ENCODE peak calls at places on chromosomes 4 and X, in five cellular contexts. T is heart left ventricle, R is astrocyte, S is tibial artery, X is keratinocyte. W is an unnamed sample. For H3K27me3, the result is how much of the 10 kb centered on the place peaks cover.

GRCh38 chr4:147863111-147863747 is 131.3 kb downstream of the ARHGAP10 start:
- DNase-seq in T (no peak), R (no peak), S (no peak), X (no peak), W (no peak)

GRCh38 chrX:140764401-140764919 is 54.9 kb downstream of the LINC00632 start:
- DNase-seq in T (peak), R (peak), S (peak), X (no peak), W (no peak)

GRCh38 chr4:26298198-26298950 is 22.4 kb upstream of the RBPJ start:
- DNase-seq in T (no peak), R (peak), S (no peak), X (no peak), W (peak)

GRCh38 chr4:86974481-86975050 is 39.8 kb downstream of the AFF1 start:
- DNase-seq in T (no peak), R (no peak), S (no peak), X (no peak), W (no peak)

GRCh38 chrX:40060356-40060845 is 37.4 kb downstream of the BCOR start:
- DNase-seq in T (no peak), R (no peak), S (no peak), X (no peak), W (no peak)

GRCh38 chr4:138749303-138749702 is 266.3 kb upstream of the NOCT start:
- DNase-seq in T (no peak), R (peak), S (no peak), X (no peak), W (no peak)

GRCh38 chrX:39757971-39758370 is 339.8 kb downstream of the BCOR start:
- DNase-seq in T (no peak), R (peak), S (no peak), X (peak), W (no peak)

GRCh38 chrX:39619182-39620009 is 478.4 kb downstream of the BCOR start:
- DNase-seq in T (no peak), R (no peak), S (no peak), X (no peak), W (no peak)

GRCh38 chrX:123138473-123138872 is 45.6 kb upstream of the GRIA3 start:
- DNase-seq in T (no peak), R (peak), S (no peak), X (no peak), W (peak)

GRCh38 chr4:168486961-168487820 is 6.9 kb upstream of the DDX60L start:
- DNase-seq in T (no peak), R (peak), S (no peak), X (peak), W (peak)

GRCh38 chrX:94961730-94962129 is 1287.7 kb downstream of the FAM133A start:
- DNase-seq in T (no peak), R (no peak), S (no peak), X (no peak), W (no peak)

GRCh38 chr4:143396695-143397094 is 60.0 kb downstream of the GAB1 start:
- DNase-seq in T (no peak), R (no peak), S (no peak), X (no peak), W (no peak)

GRCh38 chrX:12139934-12140611 is 1.8 kb downstream of the FRMPD4 start:
- DNase-seq in T (no peak), R (no peak), S (no peak), X (no peak), W (no peak)

GRCh38 chrX:10482708-10483107 is 137.7 kb downstream of the MID1 start:
- DNase-seq in T (no peak), R (no peak), S (no peak), X (no peak), W (no peak)

GRCh38 chr4:1600811-1601532 is 83.1 kb downstream of the FAM53A start:
- DNase-seq in T (peak), R (no peak), S (no peak), X (no peak), W (no peak)

GRCh38 chrX:101171883-101172400 is 47.6 kb upstream of the DRP2 start:
- DNase-seq in T (no peak), R (peak), S (no peak), X (no peak), W (no peak)

GRCh38 chr4:3683077-3683743 is 83.0 kb upstream of the ADRA2C start:
- DNase-seq in T (no peak), R (no peak), S (no peak), X (no peak), W (no peak)

GRCh38 chr4:101835121-101835904 is 44.8 kb downstream of the BANK1 start:
- DNase-seq in T (no peak), R (peak), S (no peak), X (no peak), W (peak)

GRCh38 chr4:77880784-77881183 is 18.2 kb downstream of the MRPL1 start:
- DNase-seq in T (no peak), R (no peak), S (no peak), X (peak), W (no peak)

GRCh38 chr4:115353370-115353769 is 239.9 kb upstream of the NDST4 start:
- DNase-seq in T (no peak), R (no peak), S (no peak), X (no peak), W (no peak)

GRCh38 chr4:108043536-108043935 is 53.8 kb downstream of the HADH start:
- DNase-seq in T (no peak), R (no peak), S (no peak), X (no peak), W (no peak)

GRCh38 chr4:185811509-185812364 is at the start of gene SORBS2:
- DNase-seq in T (no peak), R (peak), S (no peak), X (no peak), W (no peak)

GRCh38 chr4:78644744-78645330 is 93.3 kb downstream of the ANXA3 start:
- DNase-seq in T (peak), R (peak), S (peak), X (peak), W (no peak)

GRCh38 chr4:186954956-186955355 is 231.3 kb upstream of the FAT1 start:
- DNase-seq in T (no peak), R (no peak), S (no peak), X (no peak), W (no peak)

GRCh38 chr4:26731342-26731741 is 129.3 kb upstream of the STIM2 start:
- DNase-seq in T (no peak), R (no peak), S (no peak), X (no peak), W (no peak)

GRCh38 chrX:31423575-31424284 is 351.9 kb upstream of the FTHL17 start:
- DNase-seq in T (peak), R (peak), S (peak), X (no peak), W (peak)

GRCh38 chr4:80307774-80308465 is 27.6 kb upstream of the CFAP299 start:
- DNase-seq in T (no peak), R (peak), S (no peak), X (no peak), W (no peak)

GRCh38 chrX:71619193-71619592 is 882 bp upstream of the CXCR3 start:
- DNase-seq in T (no peak), R (peak), S (no peak), X (no peak), W (no peak)

GRCh38 chr4:186726440-186727148 is 2.9 kb upstream of the FAT1 start:
- DNase-seq in T (peak), R (peak), S (peak), X (no peak), W (no peak)

GRCh38 chr4:104592894-104593470 is 98.3 kb upstream of the CXXC4 start:
- DNase-seq in T (no peak), R (peak), S (no peak), X (no peak), W (no peak)

DNA sequence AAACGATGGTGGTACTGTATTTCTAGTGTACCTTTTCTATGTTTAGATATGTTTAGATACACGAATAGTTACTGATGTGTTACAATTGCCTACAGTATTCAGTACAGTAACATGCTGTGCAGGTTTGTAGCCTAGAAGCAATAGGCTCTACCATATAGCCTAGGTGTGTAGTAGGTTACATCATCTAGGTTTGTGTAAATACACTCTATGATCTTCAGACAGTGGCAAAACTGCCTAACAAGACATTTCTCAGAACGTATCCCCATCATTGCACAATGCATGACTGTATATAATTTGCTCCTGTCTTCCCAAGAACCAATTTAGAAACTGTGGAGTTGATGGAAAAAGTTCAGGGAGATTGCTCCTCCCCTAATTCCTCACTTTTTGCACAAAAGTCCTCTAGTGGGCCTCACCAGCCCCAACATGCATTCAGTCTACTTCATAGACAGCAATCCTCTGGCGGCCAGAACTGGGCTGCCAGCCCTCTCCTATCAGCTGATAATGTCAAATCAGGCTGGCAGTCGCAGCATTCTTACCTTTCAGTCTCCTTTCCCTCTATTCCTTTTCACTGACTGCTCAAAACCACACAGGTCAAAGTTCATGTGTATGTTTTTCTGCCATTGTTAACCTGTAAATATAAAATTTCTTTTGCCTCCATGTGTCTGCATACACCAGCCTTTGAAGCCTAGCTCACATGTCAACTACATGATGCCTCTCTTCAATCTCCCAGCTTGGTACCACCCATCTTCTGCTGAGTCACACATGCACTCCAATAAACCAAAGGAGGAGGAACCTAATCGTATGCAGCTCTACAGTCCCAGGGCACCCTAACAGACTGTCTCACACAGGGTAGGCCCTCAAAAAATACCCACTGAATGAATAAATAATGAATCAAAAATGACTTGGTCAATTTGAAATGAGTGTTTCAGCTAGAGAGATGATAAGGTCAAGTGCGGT is 32.1 kb downstream of the BCLAF3 start:
- DNase-seq in T (peak), R (no peak), S (no peak), X (no peak), W (no peak)
- TF ChIP-seq CTCF in T (no peak), R (no peak), S (no peak), X (no peak), W (no peak)

GRCh38 chr4:17781072-17781830 is at the start of gene FAM184B:
- DNase-seq in T (no peak), R (peak), S (no peak), X (no peak), W (no peak)
- H3K4me3 ChIP-seq in T (peak), R (peak), S (peak), X (peak), W (peak)

GRCh38 chrX:125193921-125194320 is 125.8 kb upstream of the TEX13C start:
- DNase-seq in T (no peak), R (no peak), S (no peak), X (no peak), W (no peak)
- H3K27me3 ChIP-seq in T (under half), R (under half), S (under half), X (under half), W (under half)

GRCh38 chrX:112941209-112941788 is 100.7 kb upstream of the AMOT start:
- DNase-seq in T (no peak), R (no peak), S (no peak), X (no peak), W (no peak)
- TF ChIP-seq CTCF in T (peak), R (no peak), S (no peak), X (no peak), W (no peak)

GRCh38 chr4:145909331-145909730 is 29.3 kb downstream of the ZNF827 start:
- DNase-seq in T (peak), R (no peak), S (no peak), X (no peak), W (no peak)
- H3K4me3 ChIP-seq in T (peak), R (no peak), S (no peak), X (peak), W (peak)

DNA sequence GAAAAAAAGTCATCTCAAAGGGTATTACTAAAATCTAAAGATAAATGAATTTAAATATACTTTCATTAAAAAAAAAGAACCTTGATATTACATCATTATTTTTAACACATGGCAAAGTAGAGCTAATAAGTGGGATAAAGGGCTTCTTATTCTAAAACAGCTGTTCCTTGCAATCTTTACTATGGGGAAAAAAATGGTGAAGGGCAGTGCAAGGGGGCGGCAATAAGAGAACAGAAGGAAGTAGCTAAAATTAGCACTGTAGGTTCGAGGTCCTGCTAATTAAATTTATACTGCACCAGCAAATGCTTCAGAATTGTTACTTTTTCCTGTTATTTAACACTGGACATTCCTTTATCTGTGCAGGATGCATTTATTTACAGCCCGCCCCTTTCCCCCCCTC is 89.4 kb upstream of the HPF1 start:
- DNase-seq in T (no peak), R (no peak), S (no peak), X (no peak), W (no peak)
- H3K27me3 ChIP-seq in T (under half), R (under half), S (under half), X (under half), W (under half)

GRCh38 chr4:11565213-11565612 is 136.5 kb upstream of the HS3ST1 start:
- DNase-seq in T (no peak), R (no peak), S (no peak), X (no peak), W (no peak)
- TF ChIP-seq CTCF in T (no peak), R (no peak), S (no peak), X (no peak), W (no peak)

W was measured in BJ.